ENCODE peak calls at places on chromosomes 13 and 19, in four cellular contexts. One of them, this sample, is unnamed.

GRCh38 chr19:7795555-7796161 is 32.6 kb downstream of the CLEC4M start:
- DNase-seq in activated T-helper 1 cell treated with Interleukin-2 at 50 U/mL for 16 hours: no peak
- DNase-seq in ureter: no peak
- DNase-seq in activated CD4-positive, alpha-beta T cell treated with anti-CD3 and anti-CD28 coated beads, Interleukin-2, amount 10 ng/mL, durations not matched to agents 7 days and 5 days: no peak
- DNase-seq in this sample: no peak

GRCh38 chr13:108985166-108985565 is 355.8 kb downstream of the MYO16 start:
- DNase-seq in activated T-helper 1 cell treated with Interleukin-2 at 50 U/mL for 16 hours: no peak
- DNase-seq in ureter: no peak
- DNase-seq in activated CD4-positive, alpha-beta T cell treated with anti-CD3 and anti-CD28 coated beads, Interleukin-2, amount 10 ng/mL, durations not matched to agents 7 days and 5 days: no peak
- DNase-seq in this sample: no peak

GRCh38 chr13:70310720-70311119 is 202.5 kb upstream of the KLHL1 start:
- DNase-seq in activated T-helper 1 cell treated with Interleukin-2 at 50 U/mL for 16 hours: no peak
- DNase-seq in ureter: no peak
- DNase-seq in activated CD4-positive, alpha-beta T cell treated with anti-CD3 and anti-CD28 coated beads, Interleukin-2, amount 10 ng/mL, durations not matched to agents 7 days and 5 days: no peak
- DNase-seq in this sample: peak

GRCh38 chr13:56561327-56561726 is 579.4 kb upstream of the PRR20A start:
- DNase-seq in activated T-helper 1 cell treated with Interleukin-2 at 50 U/mL for 16 hours: no peak
- DNase-seq in ureter: no peak
- DNase-seq in activated CD4-positive, alpha-beta T cell treated with anti-CD3 and anti-CD28 coated beads, Interleukin-2, amount 10 ng/mL, durations not matched to agents 7 days and 5 days: no peak
- DNase-seq in this sample: no peak

GRCh38 chr13:112748947-112749346 is 59.1 kb downstream of the ATP11A start:
- DNase-seq in activated T-helper 1 cell treated with Interleukin-2 at 50 U/mL for 16 hours: no peak
- DNase-seq in ureter: no peak
- DNase-seq in activated CD4-positive, alpha-beta T cell treated with anti-CD3 and anti-CD28 coated beads, Interleukin-2, amount 10 ng/mL, durations not matched to agents 7 days and 5 days: no peak
- DNase-seq in this sample: no peak

GRCh38 chr19:47389150-47389556 is 30.2 kb downstream of the MEIS3 start:
- DNase-seq in activated T-helper 1 cell treated with Interleukin-2 at 50 U/mL for 16 hours: no peak
- DNase-seq in ureter: no peak
- DNase-seq in activated CD4-positive, alpha-beta T cell treated with anti-CD3 and anti-CD28 coated beads, Interleukin-2, amount 10 ng/mL, durations not matched to agents 7 days and 5 days: no peak
- DNase-seq in this sample: no peak

GRCh38 chr19:4352701-4353121 is 9.3 kb downstream of the MPND start:
- DNase-seq in activated T-helper 1 cell treated with Interleukin-2 at 50 U/mL for 16 hours: no peak
- DNase-seq in ureter: no peak
- DNase-seq in activated CD4-positive, alpha-beta T cell treated with anti-CD3 and anti-CD28 coated beads, Interleukin-2, amount 10 ng/mL, durations not matched to agents 7 days and 5 days: peak
- DNase-seq in this sample: peak

GRCh38 chr13:94110011-94110410 is 369.5 kb downstream of the DCT start:
- DNase-seq in activated T-helper 1 cell treated with Interleukin-2 at 50 U/mL for 16 hours: no peak
- DNase-seq in ureter: no peak
- DNase-seq in activated CD4-positive, alpha-beta T cell treated with anti-CD3 and anti-CD28 coated beads, Interleukin-2, amount 10 ng/mL, durations not matched to agents 7 days and 5 days: no peak
- DNase-seq in this sample: no peak

GRCh38 chr13:30129411-30129810 is 177.9 kb downstream of the KATNAL1 start:
- DNase-seq in activated T-helper 1 cell treated with Interleukin-2 at 50 U/mL for 16 hours: no peak
- DNase-seq in ureter: no peak
- DNase-seq in activated CD4-positive, alpha-beta T cell treated with anti-CD3 and anti-CD28 coated beads, Interleukin-2, amount 10 ng/mL, durations not matched to agents 7 days and 5 days: no peak
- DNase-seq in this sample: no peak

GRCh38 chr19:4338441-4339350 is at the start of gene STAP2:
- DNase-seq in activated T-helper 1 cell treated with Interleukin-2 at 50 U/mL for 16 hours: no peak
- DNase-seq in ureter: peak
- DNase-seq in activated CD4-positive, alpha-beta T cell treated with anti-CD3 and anti-CD28 coated beads, Interleukin-2, amount 10 ng/mL, durations not matched to agents 7 days and 5 days: peak
- DNase-seq in this sample: no peak

GRCh38 chr19:44401108-44401786 is at the start of gene ZNF285:
- DNase-seq in activated T-helper 1 cell treated with Interleukin-2 at 50 U/mL for 16 hours: peak
- DNase-seq in ureter: peak
- DNase-seq in activated CD4-positive, alpha-beta T cell treated with anti-CD3 and anti-CD28 coated beads, Interleukin-2, amount 10 ng/mL, durations not matched to agents 7 days and 5 days: peak
- DNase-seq in this sample: peak

GRCh38 chr19:57320180-57321084 is at the start of gene ZNF543:
- DNase-seq in activated T-helper 1 cell treated with Interleukin-2 at 50 U/mL for 16 hours: peak
- DNase-seq in ureter: peak
- DNase-seq in activated CD4-positive, alpha-beta T cell treated with anti-CD3 and anti-CD28 coated beads, Interleukin-2, amount 10 ng/mL, durations not matched to agents 7 days and 5 days: peak
- DNase-seq in this sample: peak

GRCh38 chr13:59360108-59360507 is 803.6 kb downstream of the DIAPH3 start:
- DNase-seq in activated T-helper 1 cell treated with Interleukin-2 at 50 U/mL for 16 hours: no peak
- DNase-seq in ureter: no peak
- DNase-seq in activated CD4-positive, alpha-beta T cell treated with anti-CD3 and anti-CD28 coated beads, Interleukin-2, amount 10 ng/mL, durations not matched to agents 7 days and 5 days: peak
- DNase-seq in this sample: no peak

GRCh38 chr19:3095375-3096191 is 1.4 kb downstream of the GNA11 start:
- DNase-seq in activated T-helper 1 cell treated with Interleukin-2 at 50 U/mL for 16 hours: peak
- DNase-seq in ureter: no peak
- DNase-seq in activated CD4-positive, alpha-beta T cell treated with anti-CD3 and anti-CD28 coated beads, Interleukin-2, amount 10 ng/mL, durations not matched to agents 7 days and 5 days: peak
- DNase-seq in this sample: no peak

GRCh38 chr19:13053761-13054604 is 48.7 kb downstream of the LYL1 start:
- DNase-seq in activated T-helper 1 cell treated with Interleukin-2 at 50 U/mL for 16 hours: no peak
- DNase-seq in ureter: peak
- DNase-seq in activated CD4-positive, alpha-beta T cell treated with anti-CD3 and anti-CD28 coated beads, Interleukin-2, amount 10 ng/mL, durations not matched to agents 7 days and 5 days: no peak
- DNase-seq in this sample: no peak

GRCh38 chr13:28719656-28720055 is 886 bp upstream of the SLC46A3 start:
- DNase-seq in activated T-helper 1 cell treated with Interleukin-2 at 50 U/mL for 16 hours: no peak
- DNase-seq in ureter: no peak
- DNase-seq in activated CD4-positive, alpha-beta T cell treated with anti-CD3 and anti-CD28 coated beads, Interleukin-2, amount 10 ng/mL, durations not matched to agents 7 days and 5 days: no peak
- DNase-seq in this sample: no peak